ENCODE peak calls at places on chromosomes 2 and 18, in nine cellular contexts. W, O, L, N, E, X, C, F and S are unnamed samples.

GRCh38 chr2:6977786-6978185 is 60.6 kb downstream of the RNF144A start:
- DNase-seq in L (no peak), N (no peak), E (no peak), O (no peak), X (no peak), F (no peak), C (no peak), W (no peak), S (no peak)

GRCh38 chr18:78733762-78734613 is 245.6 kb upstream of the SALL3 start:
- DNase-seq in O (no peak), L (no peak), F (no peak), W (no peak), E (no peak), C (no peak), X (no peak), N (no peak), S (no peak)

GRCh38 chr18:58386780-58387179 is 242.1 kb downstream of the ALPK2 start:
- DNase-seq in O (no peak), F (no peak), N (no peak), C (no peak), L (no peak), X (no peak), E (no peak), W (no peak), S (no peak)

GRCh38 chr2:73020657-73021370 is 50.7 kb downstream of the SFXN5 start:
- DNase-seq in N (peak), F (peak), W (no peak), X (no peak), L (no peak), O (peak), E (no peak), C (no peak), S (peak)

GRCh38 chr2:238857929-238858328 is 10.0 kb downstream of the TWIST2 start:
- DNase-seq in C (no peak), X (no peak), W (no peak), L (no peak), F (no peak), O (no peak), N (no peak), E (no peak), S (no peak)

GRCh38 chr2:59237311-59237710 is 996.2 kb upstream of the FANCL start:
- DNase-seq in E (no peak), W (no peak), N (no peak), L (no peak), O (no peak), F (no peak), X (no peak), C (no peak), S (no peak)

GRCh38 chr2:9807555-9808305 is 35.5 kb upstream of the TAF1B start:
- DNase-seq in L (no peak), W (no peak), E (no peak), O (no peak), F (no peak), X (no peak), C (no peak), N (no peak), S (no peak)

GRCh38 chr2:7956126-7956689 is 725.6 kb upstream of the ID2 start:
- DNase-seq in O (no peak), C (no peak), N (no peak), X (no peak), E (no peak), W (no peak), F (no peak), L (no peak), S (no peak)

GRCh38 chr2:230130668-230131364 is 62.1 kb upstream of the SLC16A14 start:
- DNase-seq in O (no peak), N (peak), X (no peak), E (no peak), W (no peak), L (peak), C (no peak), F (peak), S (no peak)

GRCh38 chr18:23828426-23828825 is 139.2 kb downstream of the LAMA3 start:
- DNase-seq in N (peak), F (peak), O (peak), C (no peak), X (no peak), L (peak), E (peak), W (peak), S (peak)

GRCh38 chr2:240815761-240816583 is 4.0 kb downstream of the KIF1A start:
- DNase-seq in E (no peak), F (no peak), L (no peak), W (no peak), X (no peak), O (no peak), N (no peak), C (no peak), S (no peak)

GRCh38 chr2:195711478-195711877 is 54.5 kb downstream of the SLC39A10 start:
- DNase-seq in X (no peak), E (no peak), F (peak), W (no peak), O (no peak), C (no peak), L (no peak), N (no peak), S (no peak)

GRCh38 chr2:73105511-73105971 is 7.2 kb downstream of the RAB11FIP5 start:
- DNase-seq in X (no peak), O (peak), F (no peak), L (no peak), N (no peak), W (no peak), E (no peak), C (no peak), S (no peak)